ENCODE peak calls at places on chromosome 9, in eight cellular contexts. One of them, this sample, is unnamed.

GRCh38 chr9:77982985-77983662 is 48.5 kb downstream of the GNAQ start:
- DNase-seq in cardiac muscle cell: no peak
- DNase-seq in breast epithelium: no peak
- DNase-seq in GM13977: no peak
- DNase-seq in AG04450: no peak
- DNase-seq in AG09309: no peak
- DNase-seq in foreskin fibroblast: no peak
- DNase-seq in fibroblast of villous mesenchyme: no peak
- DNase-seq in this sample: no peak

GRCh38 chr9:72579880-72580570 is 58.6 kb downstream of the TMC1 start:
- DNase-seq in cardiac muscle cell: no peak
- DNase-seq in AG09309: no peak
- DNase-seq in fibroblast of villous mesenchyme: peak
- DNase-seq in breast epithelium: no peak
- DNase-seq in foreskin fibroblast: no peak
- DNase-seq in AG04450: no peak
- DNase-seq in GM13977: no peak
- DNase-seq in this sample: no peak

GRCh38 chr9:109962215-109962614 is 182.2 kb downstream of the PALM2AKAP2 start:
- DNase-seq in cardiac muscle cell: no peak
- DNase-seq in foreskin fibroblast: no peak
- DNase-seq in GM13977: no peak
- DNase-seq in AG09309: no peak
- DNase-seq in breast epithelium: no peak
- DNase-seq in AG04450: no peak
- DNase-seq in fibroblast of villous mesenchyme: no peak
- DNase-seq in this sample: no peak

GRCh38 chr9:91374939-91375338 is 13.2 kb upstream of the AUH start:
- DNase-seq in breast epithelium: no peak
- DNase-seq in fibroblast of villous mesenchyme: peak
- DNase-seq in AG09309: peak
- DNase-seq in AG04450: peak
- DNase-seq in foreskin fibroblast: peak
- DNase-seq in cardiac muscle cell: no peak
- DNase-seq in GM13977: no peak
- DNase-seq in this sample: no peak

GRCh38 chr9:129838707-129839259 is 3.5 kb downstream of the USP20 start:
- DNase-seq in breast epithelium: no peak
- DNase-seq in AG09309: peak
- DNase-seq in fibroblast of villous mesenchyme: peak
- DNase-seq in GM13977: no peak
- DNase-seq in AG04450: peak
- DNase-seq in foreskin fibroblast: peak
- DNase-seq in cardiac muscle cell: no peak
- DNase-seq in this sample: no peak

GRCh38 chr9:93958121-93958874 is 3.1 kb upstream of the BARX1 start:
- DNase-seq in breast epithelium: no peak
- DNase-seq in fibroblast of villous mesenchyme: no peak
- DNase-seq in AG09309: no peak
- DNase-seq in cardiac muscle cell: peak
- DNase-seq in GM13977: no peak
- DNase-seq in foreskin fibroblast: no peak
- DNase-seq in AG04450: no peak
- DNase-seq in this sample: peak

GRCh38 chr9:115234094-115234493 is 116.1 kb upstream of the TNC start:
- DNase-seq in GM13977: no peak
- DNase-seq in cardiac muscle cell: no peak
- DNase-seq in fibroblast of villous mesenchyme: peak
- DNase-seq in AG04450: peak
- DNase-seq in breast epithelium: no peak
- DNase-seq in AG09309: peak
- DNase-seq in foreskin fibroblast: peak
- DNase-seq in this sample: no peak

GRCh38 chr9:107546859-107547258 is 57.3 kb upstream of the KLF4 start:
- DNase-seq in AG09309: no peak
- DNase-seq in breast epithelium: no peak
- DNase-seq in GM13977: no peak
- DNase-seq in fibroblast of villous mesenchyme: no peak
- DNase-seq in AG04450: no peak
- DNase-seq in cardiac muscle cell: no peak
- DNase-seq in foreskin fibroblast: no peak
- DNase-seq in this sample: no peak

GRCh38 chr9:18438300-18438925 is 35.5 kb upstream of the ADAMTSL1 start:
- DNase-seq in AG04450: no peak
- DNase-seq in foreskin fibroblast: peak
- DNase-seq in GM13977: no peak
- DNase-seq in cardiac muscle cell: peak
- DNase-seq in AG09309: no peak
- DNase-seq in breast epithelium: peak
- DNase-seq in fibroblast of villous mesenchyme: peak
- DNase-seq in this sample: peak

GRCh38 chr9:130857864-130858730 is 23.0 kb downstream of the ABL1 start:
- DNase-seq in foreskin fibroblast: peak
- DNase-seq in cardiac muscle cell: no peak
- DNase-seq in AG04450: peak
- DNase-seq in AG09309: peak
- DNase-seq in fibroblast of villous mesenchyme: peak
- DNase-seq in GM13977: no peak
- DNase-seq in breast epithelium: no peak
- DNase-seq in this sample: no peak

GRCh38 chr9:70031141-70031545 is 12.5 kb upstream of the MAMDC2 start:
- DNase-seq in cardiac muscle cell: no peak
- DNase-seq in fibroblast of villous mesenchyme: peak
- DNase-seq in GM13977: no peak
- DNase-seq in AG04450: no peak
- DNase-seq in AG09309: peak
- DNase-seq in breast epithelium: no peak
- DNase-seq in foreskin fibroblast: no peak
- DNase-seq in this sample: no peak

GRCh38 chr9:20315672-20316071 is 306.6 kb downstream of the MLLT3 start:
- DNase-seq in cardiac muscle cell: no peak
- DNase-seq in breast epithelium: no peak
- DNase-seq in AG09309: peak
- DNase-seq in AG04450: peak
- DNase-seq in fibroblast of villous mesenchyme: peak
- DNase-seq in foreskin fibroblast: peak
- DNase-seq in GM13977: no peak
- DNase-seq in this sample: no peak

GRCh38 chr9:97531750-97532383 is 30.4 kb downstream of the TMOD1 start:
- DNase-seq in AG04450: no peak
- DNase-seq in breast epithelium: no peak
- DNase-seq in cardiac muscle cell: no peak
- DNase-seq in GM13977: no peak
- DNase-seq in foreskin fibroblast: no peak
- DNase-seq in AG09309: no peak
- DNase-seq in fibroblast of villous mesenchyme: no peak
- DNase-seq in this sample: no peak

GRCh38 chr9:81239388-81239787 is 450.0 kb downstream of the TLE1 start:
- DNase-seq in GM13977: no peak
- DNase-seq in fibroblast of villous mesenchyme: no peak
- DNase-seq in AG09309: no peak
- DNase-seq in AG04450: no peak
- DNase-seq in breast epithelium: no peak
- DNase-seq in cardiac muscle cell: no peak
- DNase-seq in foreskin fibroblast: no peak
- DNase-seq in this sample: no peak

GRCh38 chr9:93097496-93098205 is 1.6 kb downstream of the CARD19 start:
- DNase-seq in cardiac muscle cell: no peak
- DNase-seq in AG09309: no peak
- DNase-seq in breast epithelium: peak
- DNase-seq in fibroblast of villous mesenchyme: peak
- DNase-seq in GM13977: no peak
- DNase-seq in AG04450: no peak
- DNase-seq in foreskin fibroblast: no peak
- DNase-seq in this sample: no peak

GRCh38 chr9:134559013-134559412 is 82.6 kb upstream of the COL5A1 start:
- DNase-seq in GM13977: no peak
- DNase-seq in foreskin fibroblast: no peak
- DNase-seq in AG04450: no peak
- DNase-seq in breast epithelium: peak
- DNase-seq in AG09309: no peak
- DNase-seq in cardiac muscle cell: no peak
- DNase-seq in fibroblast of villous mesenchyme: no peak
- DNase-seq in this sample: no peak

GRCh38 chr9:92425578-92425977 is 1.3 kb upstream of the OMD start:
- DNase-seq in AG04450: no peak
- DNase-seq in GM13977: no peak
- DNase-seq in AG09309: peak
- DNase-seq in cardiac muscle cell: no peak
- DNase-seq in breast epithelium: no peak
- DNase-seq in fibroblast of villous mesenchyme: peak
- DNase-seq in foreskin fibroblast: peak
- DNase-seq in this sample: no peak

GRCh38 chr9:38033956-38034355 is 35.1 kb downstream of the SHB start:
- DNase-seq in cardiac muscle cell: no peak
- DNase-seq in AG04450: no peak
- DNase-seq in foreskin fibroblast: no peak
- DNase-seq in fibroblast of villous mesenchyme: no peak
- DNase-seq in breast epithelium: no peak
- DNase-seq in AG09309: no peak
- DNase-seq in GM13977: no peak
- DNase-seq in this sample: no peak

DNA sequence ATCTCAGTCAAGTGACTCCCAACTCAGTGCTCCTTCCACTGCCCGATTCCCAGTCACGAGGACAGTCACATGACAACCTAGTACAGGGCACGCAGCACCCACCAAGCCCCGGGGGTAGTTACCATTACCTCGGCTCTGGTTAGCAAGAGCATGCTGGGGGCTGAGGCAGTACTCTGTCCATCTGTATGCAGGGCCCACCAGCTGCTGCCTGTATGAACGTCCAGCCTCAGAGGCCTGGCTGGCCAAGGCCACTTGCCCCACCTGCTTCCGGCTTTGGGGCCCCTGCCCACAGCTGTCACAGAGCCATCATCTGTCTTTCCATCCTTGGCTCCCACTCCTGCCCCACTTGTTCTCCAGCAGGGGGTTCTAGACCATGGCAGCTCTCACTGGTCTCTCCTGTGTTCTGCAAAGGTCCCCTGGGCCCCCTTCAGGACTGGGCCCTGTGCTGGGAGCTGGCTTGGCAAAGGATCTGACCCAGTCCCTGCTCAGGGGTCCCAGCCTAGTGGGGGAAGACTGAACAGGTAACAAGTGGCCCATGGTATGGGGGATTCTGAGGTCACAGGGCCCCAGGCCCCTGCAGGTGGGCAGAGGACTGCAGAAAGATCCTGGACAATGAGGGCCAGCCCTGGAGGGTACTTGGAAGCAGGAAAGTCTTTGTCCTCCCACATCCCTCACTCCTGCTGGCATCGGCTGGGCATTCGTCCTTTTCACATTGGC is 3.3 kb downstream of the RPL35 start:
- DNase-seq in fibroblast of villous mesenchyme: no peak
- DNase-seq in cardiac muscle cell: no peak
- DNase-seq in GM13977: no peak
- DNase-seq in foreskin fibroblast: no peak
- DNase-seq in AG09309: no peak
- DNase-seq in breast epithelium: no peak
- DNase-seq in AG04450: no peak
- DNase-seq in this sample: no peak
- TF ChIP-seq CTCF in fibroblast of villous mesenchyme: no peak
- TF ChIP-seq CTCF in cardiac muscle cell: no peak
- TF ChIP-seq CTCF in GM13977: no peak
- TF ChIP-seq CTCF in foreskin fibroblast: no peak
- TF ChIP-seq CTCF in AG09309: no peak
- TF ChIP-seq CTCF in breast epithelium: no peak
- TF ChIP-seq CTCF in AG04450: no peak
- TF ChIP-seq CTCF in this sample: no peak

GRCh38 chr9:88741335-88741734 is 206.4 kb downstream of the NXNL2 start:
- DNase-seq in AG04450: no peak
- DNase-seq in cardiac muscle cell: no peak
- DNase-seq in breast epithelium: no peak
- DNase-seq in fibroblast of villous mesenchyme: no peak
- DNase-seq in AG09309: no peak
- DNase-seq in GM13977: no peak
- DNase-seq in foreskin fibroblast: no peak
- DNase-seq in this sample: no peak
- TF ChIP-seq CTCF in AG04450: peak
- TF ChIP-seq CTCF in cardiac muscle cell: peak
- TF ChIP-seq CTCF in breast epithelium: no peak
- TF ChIP-seq CTCF in fibroblast of villous mesenchyme: peak
- TF ChIP-seq CTCF in AG09309: peak
- TF ChIP-seq CTCF in GM13977: peak
- TF ChIP-seq CTCF in foreskin fibroblast: peak
- TF ChIP-seq CTCF in this sample: peak

DNA sequence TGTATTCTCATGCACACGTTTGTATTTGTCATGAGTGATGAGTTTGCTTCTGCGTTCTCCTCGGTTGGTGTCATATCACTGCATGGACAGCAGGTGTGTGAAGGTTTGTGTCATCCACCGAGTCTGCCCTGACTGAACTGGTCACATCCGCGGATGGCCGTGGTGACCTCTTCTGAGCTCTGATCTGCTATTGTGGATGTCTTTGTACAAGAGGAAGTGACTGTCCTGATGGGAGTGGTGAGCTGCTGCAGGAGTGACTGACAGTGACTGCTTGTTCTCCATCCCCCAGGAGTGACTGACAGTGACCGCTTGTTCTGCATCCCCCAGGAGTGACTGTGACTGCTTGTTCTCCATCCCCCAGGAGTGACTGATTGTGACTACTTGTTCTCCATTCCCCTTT is 69.9 kb downstream of the EHMT1 start:
- DNase-seq in AG04450: no peak
- DNase-seq in AG09309: no peak
- DNase-seq in cardiac muscle cell: no peak
- DNase-seq in fibroblast of villous mesenchyme: no peak
- DNase-seq in breast epithelium: no peak
- DNase-seq in GM13977: no peak
- DNase-seq in foreskin fibroblast: no peak
- DNase-seq in this sample: no peak
- TF ChIP-seq CTCF in AG04450: no peak
- TF ChIP-seq CTCF in AG09309: no peak
- TF ChIP-seq CTCF in cardiac muscle cell: no peak
- TF ChIP-seq CTCF in fibroblast of villous mesenchyme: no peak
- TF ChIP-seq CTCF in breast epithelium: no peak
- TF ChIP-seq CTCF in GM13977: no peak
- TF ChIP-seq CTCF in foreskin fibroblast: no peak
- TF ChIP-seq CTCF in this sample: no peak

DNA sequence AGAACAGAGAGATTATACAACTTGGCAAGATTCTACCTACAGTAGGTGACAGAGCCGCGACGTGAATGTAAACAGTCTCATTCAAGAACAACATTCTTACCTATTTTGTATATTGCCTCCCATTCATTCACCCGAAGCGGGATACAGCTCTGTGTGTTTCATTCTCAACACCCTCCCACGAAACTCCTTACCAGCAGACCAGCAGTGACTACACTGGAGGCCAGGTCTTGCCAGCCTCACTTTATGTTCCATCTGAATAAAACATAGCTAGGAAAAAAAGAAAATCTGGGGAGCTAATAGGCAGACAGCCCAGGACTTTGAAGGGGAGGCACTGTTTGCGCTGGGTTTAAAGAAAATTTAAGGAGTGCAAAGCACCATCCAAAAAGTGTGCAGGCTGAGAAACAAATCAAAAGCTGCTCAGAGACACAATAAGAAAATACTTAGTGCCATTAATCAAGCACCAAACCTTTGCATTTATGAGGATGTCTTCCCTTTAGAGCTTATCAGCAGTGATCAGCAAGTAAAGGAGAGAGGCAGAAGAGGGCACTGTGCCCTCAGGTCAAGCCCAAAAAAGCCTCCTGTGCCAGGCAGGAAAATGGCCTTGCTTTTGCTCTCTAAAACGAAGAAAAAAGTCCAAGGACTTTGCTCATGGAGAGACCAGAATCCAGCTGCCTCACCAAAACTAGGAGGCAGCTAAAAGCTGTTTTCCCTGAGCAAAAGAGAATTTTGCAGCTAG is 295.2 kb downstream of the BNC2 start:
- DNase-seq in fibroblast of villous mesenchyme: peak
- DNase-seq in foreskin fibroblast: no peak
- DNase-seq in AG09309: no peak
- DNase-seq in cardiac muscle cell: no peak
- DNase-seq in AG04450: no peak
- DNase-seq in breast epithelium: no peak
- DNase-seq in GM13977: no peak
- DNase-seq in this sample: no peak
- TF ChIP-seq CTCF in fibroblast of villous mesenchyme: no peak
- TF ChIP-seq CTCF in foreskin fibroblast: no peak
- TF ChIP-seq CTCF in AG09309: peak
- TF ChIP-seq CTCF in cardiac muscle cell: no peak
- TF ChIP-seq CTCF in AG04450: no peak
- TF ChIP-seq CTCF in breast epithelium: no peak
- TF ChIP-seq CTCF in GM13977: no peak
- TF ChIP-seq CTCF in this sample: no peak